ENCODE peak calls at places on chromosomes 6 and 20, in nine cellular contexts. A is anterior cingulate cortex; U is AG04450; Z is NCI-H524 treated with DMSO at 0.1 percent for 48 hours; S is lower leg skin; I is stimulated activated CD4-positive, alpha-beta T cell treated with anti-CD3 and anti-CD28 coated beads, Interleukin-12 subunit alpha, Interleukin-12 subunit beta, amount 100 ng/mL, for 24 hours; L is fibroblast of the aortic adventitia; E is GM23248; D is foreskin melanocyte. O is an unnamed sample.

GRCh38 chr6:43951756-43952675 is 175.2 kb downstream of the MRPL14 start:
- DNase-seq in A (no peak), U (no peak), Z (no peak), S (no peak), I (no peak), L (no peak), E (peak), D (no peak), O (no peak)

GRCh38 chr6:3318226-3318625 is 59.5 kb downstream of the PSMG4 start:
- DNase-seq in A (no peak), U (no peak), Z (no peak), S (no peak), I (peak), L (no peak), E (no peak), D (no peak), O (peak)

GRCh38 chr6:79833264-79833663 is 114.1 kb downstream of the ELOVL4 start:
- DNase-seq in A (no peak), U (no peak), Z (no peak), S (no peak), I (no peak), L (no peak), E (peak), D (peak), O (no peak)

GRCh38 chr20:51366155-51366886 is 176.2 kb downstream of the NFATC2 start:
- DNase-seq in A (no peak), U (peak), Z (no peak), S (peak), I (no peak), L (peak), E (peak), D (peak), O (peak)

GRCh38 chr6:97053643-97054411 is 129.3 kb downstream of the KLHL32 start:
- DNase-seq in A (no peak), U (no peak), Z (no peak), S (no peak), I (no peak), L (peak), E (peak), D (no peak), O (no peak)

GRCh38 chr6:47454713-47455396 is 22.7 kb upstream of the CD2AP start:
- DNase-seq in A (no peak), U (no peak), Z (no peak), S (no peak), I (no peak), L (no peak), E (no peak), D (no peak), O (no peak)

GRCh38 chr6:77072694-77073409 is 390.4 kb downstream of the HTR1B start:
- DNase-seq in A (no peak), U (no peak), Z (no peak), S (no peak), I (no peak), L (peak), E (no peak), D (no peak), O (no peak)

GRCh38 chr20:21702553-21703467 is 2.7 kb upstream of the PAX1 start:
- DNase-seq in A (no peak), U (no peak), Z (peak), S (peak), I (peak), L (peak), E (peak), D (peak), O (peak)

GRCh38 chr20:58980711-58981563 is at the start of gene NELFCD:
- DNase-seq in A (peak), U (peak), Z (peak), S (peak), I (peak), L (peak), E (peak), D (peak), O (peak)

GRCh38 chr20:36482044-36482473 is 59.3 kb upstream of the MYL9 start:
- DNase-seq in A (no peak), U (no peak), Z (peak), S (no peak), I (no peak), L (no peak), E (no peak), D (no peak), O (no peak)

GRCh38 chr20:31704225-31705119 is 18.2 kb downstream of the BCL2L1 start:
- DNase-seq in A (no peak), U (no peak), Z (no peak), S (no peak), I (no peak), L (peak), E (peak), D (no peak), O (peak)

GRCh38 chr6:137727206-137727605 is 139.9 kb upstream of the TNFAIP3 start:
- DNase-seq in A (no peak), U (no peak), Z (no peak), S (no peak), I (no peak), L (peak), E (no peak), D (no peak), O (no peak)

GRCh38 chr6:152598858-152599537 is 38.2 kb downstream of the SYNE1 start:
- DNase-seq in A (no peak), U (no peak), Z (no peak), S (no peak), I (no peak), L (peak), E (peak), D (no peak), O (no peak)